ENCODE peak calls at places on chromosomes 11 and 22, in five cellular contexts. P, M, F, H and L are unnamed samples.

GRCh38 chr11:126378763-126379162 is 23.3 kb downstream of the ST3GAL4 start:
- DNase-seq in P (no peak), M (no peak), F (no peak), H (no peak), L (no peak)

GRCh38 chr11:64007629-64008282 is 21.5 kb downstream of the OTUB1 start:
- DNase-seq in P (peak), M (no peak), F (no peak), H (no peak), L (no peak)

GRCh38 chr11:72573380-72573949 is 100.8 kb downstream of the PDE2A start:
- DNase-seq in P (peak), M (peak), F (no peak), H (peak), L (peak)

GRCh38 chr11:119362741-119363080 is 16.2 kb upstream of the MFRP start:
- DNase-seq in P (no peak), M (no peak), F (peak), H (no peak), L (no peak)

GRCh38 chr11:11577932-11578331 is 43.9 kb downstream of the GALNT18 start:
- DNase-seq in P (peak), M (no peak), F (no peak), H (no peak), L (no peak)

GRCh38 chr11:95068549-95068948 is 1.8 kb downstream of the SRSF8 start:
- DNase-seq in P (no peak), M (peak), F (peak), H (peak), L (peak)

GRCh38 chr11:123640029-123640428 is 14.4 kb downstream of the SCN3B start:
- DNase-seq in P (no peak), M (no peak), F (no peak), H (no peak), L (no peak)

GRCh38 chr11:5043385-5043784 is 2.9 kb upstream of the OR52J3 start:
- DNase-seq in P (no peak), M (no peak), F (no peak), H (no peak), L (no peak)

GRCh38 chr11:82683029-82683428 is 50.6 kb downstream of the FAM181B start:
- DNase-seq in P (no peak), M (no peak), F (no peak), H (no peak), L (peak)

GRCh38 chr22:46038516-46039430 is 61.8 kb upstream of the WNT7B start:
- DNase-seq in P (peak), M (no peak), F (no peak), H (no peak), L (no peak)

GRCh38 chr22:25177226-25177625 is 22.4 kb upstream of the CRYBB3 start:
- DNase-seq in P (no peak), M (no peak), F (no peak), H (no peak), L (no peak)

GRCh38 chr11:68798221-68798813 is 43.4 kb downstream of the CPT1A start:
- DNase-seq in P (peak), M (peak), F (peak), H (no peak), L (peak)

GRCh38 chr11:3840289-3840869 is 380 bp downstream of the RHOG start:
- DNase-seq in P (peak), M (peak), F (peak), H (no peak), L (peak)

GRCh38 chr11:132228756-132229325 is 858.4 kb downstream of the NTM start:
- DNase-seq in P (peak), M (no peak), F (no peak), H (no peak), L (no peak)

GRCh38 chr11:8318536-8318935 is 54.9 kb upstream of the LMO1 start:
- DNase-seq in P (peak), M (no peak), F (peak), H (no peak), L (no peak)

GRCh38 chr11:27294654-27295053 is 68.4 kb downstream of the CCDC34 start:
- DNase-seq in P (no peak), M (no peak), F (no peak), H (no peak), L (no peak)

GRCh38 chr22:27913162-27913741 is 5.8 kb downstream of the PITPNB start:
- DNase-seq in P (no peak), M (no peak), F (peak), H (no peak), L (no peak)

GRCh38 chr22:19134176-19134831 is 3.2 kb downstream of the TSSK2 start:
- DNase-seq in P (no peak), M (no peak), F (no peak), H (no peak), L (no peak)

GRCh38 chr22:23678133-23678532 is 12.7 kb upstream of the RGL4 start:
- DNase-seq in P (no peak), M (no peak), F (no peak), H (no peak), L (no peak)

GRCh38 chr22:24951942-24952836 is at the start of gene KIAA1671:
- DNase-seq in P (peak), M (peak), F (no peak), H (peak), L (peak)

GRCh38 chr11:75344186-75344585 is 7.3 kb downstream of the ARRB1 start:
- DNase-seq in P (peak), M (no peak), F (no peak), H (no peak), L (no peak)

GRCh38 chr22:24410110-24410856 is 17.1 kb upstream of the ADORA2A start:
- DNase-seq in P (peak), M (no peak), F (no peak), H (peak), L (no peak)

GRCh38 chr11:101345891-101346290 is 216.3 kb upstream of the PGR start:
- DNase-seq in P (no peak), M (no peak), F (no peak), H (no peak), L (no peak)

GRCh38 chr22:43407591-43407990 is 4.2 kb upstream of the MPPED1 start:
- DNase-seq in P (no peak), M (no peak), F (no peak), H (no peak), L (no peak)

GRCh38 chr11:67345949-67346819 is 7.2 kb downstream of the POLD4 start:
- DNase-seq in P (peak), M (no peak), F (peak), H (peak), L (peak)

GRCh38 chr22:26979294-26979693 is 321.9 kb downstream of the MIAT start:
- DNase-seq in P (peak), M (no peak), F (no peak), H (no peak), L (no peak)

GRCh38 chr11:44400431-44400830 is 90.5 kb upstream of the ALX4 start:
- DNase-seq in P (no peak), M (no peak), F (peak), H (no peak), L (no peak)

GRCh38 chr11:93225642-93226041 is 27.9 kb upstream of the SLC36A4 start:
- DNase-seq in P (no peak), M (peak), F (peak), H (no peak), L (peak)

GRCh38 chr11:62976109-62976508 is 8.7 kb downstream of the SLC22A6 start:
- DNase-seq in P (peak), M (no peak), F (peak), H (no peak), L (peak)

GRCh38 chr22:31343235-31344191 is 2.6 kb downstream of the PATZ1 start:
- DNase-seq in P (peak), M (no peak), F (peak), H (no peak), L (peak)

GRCh38 chr22:46293591-46294260 is 2.9 kb upstream of the GTSE1 start:
- DNase-seq in P (peak), M (no peak), F (peak), H (no peak), L (no peak)

GRCh38 chr11:108364159-108364558 is 103.2 kb downstream of the C11orf65 start:
- DNase-seq in P (no peak), M (no peak), F (no peak), H (no peak), L (no peak)